ENCODE peak calls at places on chromosomes 2 and 18, in five cellular contexts. H, A, R, Q and U are unnamed samples.

GRCh38 chr18:57803119-57803969 is at the start of gene ATP8B1:
- DNase-seq in A (peak), R (peak), Q (peak), H (no peak), U (peak)

GRCh38 chr2:171174075-171174474 is 13.4 kb upstream of the TLK1 start:
- DNase-seq in Q (no peak), A (no peak), H (no peak), R (no peak), U (no peak)

GRCh38 chr18:79397288-79397829 is 1.6 kb downstream of the NFATC1 start:
- DNase-seq in Q (no peak), R (no peak), A (no peak), H (no peak), U (no peak)

GRCh38 chr2:10792660-10793400 is 19.8 kb downstream of the PDIA6 start:
- DNase-seq in R (no peak), Q (peak), A (no peak), H (no peak), U (no peak)

GRCh38 chr2:170396799-170397459 is 219.0 kb downstream of the MYO3B start:
- DNase-seq in Q (peak), R (peak), H (no peak), A (no peak), U (no peak)

GRCh38 chr2:241399941-241400922 is 44.1 kb downstream of the FARP2 start:
- DNase-seq in A (no peak), Q (no peak), R (no peak), H (no peak), U (no peak)

GRCh38 chr2:142462291-142462690 is 331.5 kb upstream of the LRP1B start:
- DNase-seq in Q (no peak), R (no peak), A (no peak), H (no peak), U (no peak)

GRCh38 chr2:68921646-68922045 is 31.0 kb downstream of the GKN2 start:
- DNase-seq in A (no peak), Q (peak), R (peak), H (no peak), U (no peak)

GRCh38 chr2:9071032-9071431 is 67.5 kb upstream of the MBOAT2 start:
- DNase-seq in H (no peak), R (peak), A (no peak), Q (peak), U (no peak)

GRCh38 chr2:222774941-222775340 is 85.9 kb upstream of the ACSL3 start:
- DNase-seq in H (no peak), A (no peak), R (no peak), Q (peak), U (no peak)

GRCh38 chr2:215899111-215900074 is 114.0 kb downstream of the MREG start:
- DNase-seq in A (no peak), R (peak), H (no peak), Q (no peak), U (no peak)

GRCh38 chr2:144519934-144520717 is at the start of gene ZEB2:
- DNase-seq in R (peak), A (no peak), H (no peak), Q (peak), U (peak)

GRCh38 chr2:10017313-10017941 is 25.9 kb upstream of the KLF11 start:
- DNase-seq in A (no peak), R (no peak), H (no peak), Q (no peak), U (no peak)

GRCh38 chr2:130890941-130891669 is 54.4 kb downstream of the ARHGEF4 start:
- DNase-seq in A (no peak), H (no peak), R (no peak), Q (no peak), U (no peak)

GRCh38 chr2:235709124-235709813 is 215.4 kb downstream of the AGAP1 start:
- DNase-seq in H (no peak), R (peak), Q (peak), A (no peak), U (no peak)

GRCh38 chr2:241759091-241759807 is 17.4 kb upstream of the GAL3ST2 start:
- DNase-seq in Q (no peak), R (no peak), H (no peak), A (no peak), U (no peak)

GRCh38 chr2:86622409-86622877 is 1.2 kb downstream of the RNF103 start:
- DNase-seq in R (peak), Q (peak), H (peak), A (peak), U (peak)

GRCh38 chr2:239389414-239390329 is 11.1 kb downstream of the HDAC4 start:
- DNase-seq in Q (no peak), R (no peak), A (no peak), H (no peak), U (no peak)

GRCh38 chr2:235605306-235605998 is 111.6 kb downstream of the AGAP1 start:
- DNase-seq in H (no peak), A (no peak), R (peak), Q (peak), U (peak)

GRCh38 chr2:227228061-227228667 is 63.7 kb downstream of the COL4A3 start:
- DNase-seq in Q (peak), A (no peak), R (no peak), H (no peak), U (no peak)

GRCh38 chr2:110679337-110679707 is 1.5 kb upstream of the BUB1 start:
- DNase-seq in A (no peak), R (no peak), Q (no peak), H (no peak), U (no peak)

GRCh38 chr2:201964631-201965206 is 68.9 kb upstream of the FZD7 start:
- DNase-seq in R (no peak), A (no peak), H (no peak), Q (no peak), U (no peak)

GRCh38 chr2:238462782-238463396 is 36.2 kb downstream of the ASB1 start:
- DNase-seq in Q (peak), H (no peak), R (peak), A (no peak), U (no peak)

GRCh38 chr2:39603436-39603835 is 62.3 kb upstream of the TMEM178A start:
- DNase-seq in H (no peak), Q (no peak), A (no peak), R (peak), U (no peak)

GRCh38 chr2:133434962-133435668 is 133.1 kb downstream of the NCKAP5 start:
- DNase-seq in A (no peak), R (peak), Q (peak), H (no peak), U (no peak)

GRCh38 chr2:213627054-213627710 is 342.9 kb downstream of the SPAG16 start:
- DNase-seq in Q (no peak), A (no peak), H (no peak), R (no peak), U (no peak)

GRCh38 chr2:203878060-203878459 is 10.5 kb downstream of the CTLA4 start:
- DNase-seq in Q (no peak), H (no peak), A (no peak), R (no peak), U (no peak)

GRCh38 chr18:36634573-36635216 is 194.1 kb downstream of the TPGS2 start:
- DNase-seq in Q (no peak), H (no peak), A (no peak), R (no peak), U (no peak)

GRCh38 chr18:36633961-36634412 is 194.8 kb downstream of the TPGS2 start:
- DNase-seq in Q (no peak), R (no peak), A (no peak), H (no peak), U (no peak)

GRCh38 chr18:36635414-36636096 is 193.2 kb downstream of the TPGS2 start:
- DNase-seq in Q (no peak), R (no peak), A (no peak), H (no peak), U (no peak)

GRCh38 chr18:36638224-36638623 is 190.6 kb downstream of the TPGS2 start:
- DNase-seq in Q (no peak), R (no peak), H (no peak), A (no peak), U (no peak)

GRCh38 chr18:36636237-36636792 is 192.5 kb downstream of the TPGS2 start:
- DNase-seq in R (peak), H (no peak), Q (no peak), A (no peak), U (no peak)
- H3K4me3 ChIP-seq in R (no peak), H (no peak), Q (no peak), A (no peak), U (no peak)

DNA sequence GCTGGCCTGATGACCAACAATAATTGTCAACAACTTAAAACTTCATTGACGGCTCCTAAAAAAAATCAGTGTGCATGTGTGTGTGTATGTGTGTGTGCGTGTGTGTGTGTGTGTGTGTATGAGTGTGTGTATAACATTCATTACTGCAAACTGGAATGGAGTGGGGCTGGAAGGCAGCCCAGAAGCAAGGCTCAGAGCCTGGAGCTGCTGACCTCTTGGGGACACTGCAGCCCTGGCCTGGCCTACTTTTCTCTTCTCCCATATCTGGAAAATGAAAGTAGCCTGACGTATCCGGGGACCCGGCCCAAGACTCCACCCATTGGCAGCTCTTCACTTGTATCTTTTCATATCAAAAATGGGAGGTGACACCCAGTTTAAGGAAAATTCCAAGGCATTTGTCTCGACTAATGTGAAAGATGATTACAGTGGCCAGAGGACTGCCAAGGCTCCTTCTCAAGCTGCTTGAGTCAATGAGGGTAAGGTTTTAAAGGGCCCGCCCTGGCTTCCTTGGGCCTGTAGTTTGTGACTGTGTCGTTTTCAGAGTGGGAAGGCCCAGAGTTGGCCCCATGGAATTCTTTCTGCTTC is 72.4 kb upstream of the IL1R1 start:
- DNase-seq in A (peak), H (no peak), R (peak), Q (peak), U (peak)
- H3K4me3 ChIP-seq in A (no peak), H (no peak), R (peak), Q (peak), U (no peak)

DNA sequence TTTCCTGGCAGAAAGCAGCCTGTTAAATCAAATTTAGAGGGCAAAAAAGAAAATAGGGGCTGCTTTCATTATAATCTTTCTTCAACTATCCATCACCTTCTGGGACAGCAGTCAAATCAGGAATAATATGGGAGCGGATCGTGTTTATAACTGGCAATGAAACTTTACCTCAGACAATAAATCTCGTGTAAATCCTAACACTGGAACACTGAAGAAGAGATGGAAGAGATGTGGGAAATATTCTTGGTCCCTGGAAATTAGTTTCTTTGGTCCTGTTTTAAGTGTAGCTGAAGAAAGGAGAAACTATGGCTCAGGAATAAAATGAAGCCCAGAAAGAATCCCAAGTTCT is 77.6 kb upstream of the SERTAD2 start:
- DNase-seq in A (no peak), R (no peak), Q (no peak), H (no peak), U (no peak)
- H3K4me3 ChIP-seq in A (peak), R (no peak), Q (no peak), H (peak), U (no peak)

DNA sequence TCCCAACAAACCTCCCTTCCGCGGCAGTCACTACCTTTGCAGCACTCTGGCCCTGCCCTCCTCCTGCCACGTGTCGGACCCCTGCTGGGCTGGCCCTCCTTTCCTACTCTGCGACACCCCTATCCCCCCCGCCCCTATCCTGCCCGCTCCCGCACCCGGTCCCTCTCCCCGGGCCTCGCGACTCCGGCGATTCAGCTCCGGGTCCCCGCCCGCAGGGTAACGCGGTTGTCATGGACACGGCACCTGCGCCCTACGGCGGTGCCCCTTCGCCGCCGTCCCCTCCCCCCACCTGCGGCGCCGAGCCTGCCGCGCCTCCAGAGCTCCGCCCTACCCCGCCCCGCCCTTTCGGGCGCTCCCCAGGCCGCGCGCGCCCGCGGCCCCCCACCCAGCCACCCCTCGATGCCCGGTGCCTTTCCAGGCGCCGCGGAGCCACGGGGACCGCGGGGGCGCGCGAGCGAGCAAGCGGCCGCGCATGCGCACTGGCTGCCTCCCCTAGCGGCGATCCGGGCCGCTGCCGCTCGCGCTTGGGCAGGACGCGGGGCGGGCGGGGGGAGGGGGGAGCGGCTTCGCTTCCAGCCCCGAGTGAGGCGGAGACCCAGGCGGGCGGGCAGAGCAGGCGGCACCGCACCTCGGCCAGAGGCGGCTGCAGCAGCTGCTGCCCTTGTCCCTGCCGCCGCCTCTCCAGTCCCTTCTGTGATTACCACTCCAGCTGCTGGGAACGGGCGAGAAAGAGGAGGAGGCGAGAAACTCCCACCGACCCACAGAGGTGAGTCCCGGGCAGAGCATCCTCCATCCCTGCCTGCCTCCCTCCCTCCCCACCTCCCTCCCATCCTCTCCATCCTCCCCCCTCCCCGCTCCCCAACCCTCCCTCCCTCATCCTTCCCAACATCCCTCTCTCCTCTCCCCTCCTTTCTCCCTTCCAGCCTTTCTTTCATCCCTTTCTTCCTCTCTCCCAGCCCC is at the start of gene CTNNA2:
- DNase-seq in R (no peak), A (no peak), H (no peak), Q (peak), U (no peak)
- H3K4me3 ChIP-seq in R (no peak), A (peak), H (no peak), Q (peak), U (no peak)